ENCODE peak calls at places on chromosome 5, in four cellular contexts. V is K562, O is HepG2, E is GM12878. Z is an unnamed sample.

GRCh38 chr5:92907914-92908606 is 673.0 kb downstream of the NR2F1-AS1 start:
- DNase-seq in V (no peak), O (peak), E (peak), Z (no peak)

GRCh38 chr5:179241175-179241574 is 104.1 kb downstream of the ADAMTS2 start:
- DNase-seq in V (no peak), O (no peak), E (no peak), Z (no peak)

GRCh38 chr5:125011419-125011818 is 265.0 kb upstream of the ZNF608 start:
- DNase-seq in V (no peak), O (peak), E (no peak), Z (no peak)

GRCh38 chr5:6649186-6649585 is 15.9 kb downstream of the SRD5A1 start:
- DNase-seq in V (peak), O (no peak), E (no peak), Z (no peak)

GRCh38 chr5:58891072-58891970 is 308.4 kb downstream of the RAB3C start:
- DNase-seq in V (peak), O (peak), E (no peak), Z (peak)

GRCh38 chr5:138926257-138926656 is 51.1 kb upstream of the LRRTM2 start:
- DNase-seq in V (no peak), O (no peak), E (no peak), Z (no peak)

GRCh38 chr5:3590967-3591900 is 4.4 kb upstream of the IRX1 start:
- DNase-seq in V (no peak), O (no peak), E (no peak), Z (no peak)

GRCh38 chr5:172805736-172806255 is 28.3 kb upstream of the ERGIC1 start:
- DNase-seq in V (peak), O (no peak), E (no peak), Z (no peak)

GRCh38 chr5:144276034-144276822 is 105.6 kb downstream of the KCTD16 start:
- DNase-seq in V (no peak), O (no peak), E (no peak), Z (no peak)

GRCh38 chr5:63111891-63112290 is 533.3 kb downstream of the LRRC70 start:
- DNase-seq in V (no peak), O (no peak), E (no peak), Z (no peak)

GRCh38 chr5:1795931-1796330 is 3.7 kb downstream of the MRPL36 start:
- DNase-seq in V (no peak), O (no peak), E (no peak), Z (no peak)

GRCh38 chr5:143554194-143554717 is 150.8 kb upstream of the NR3C1 start:
- DNase-seq in V (no peak), O (no peak), E (no peak), Z (no peak)

GRCh38 chr5:140020601-140021177 is 22.4 kb downstream of the NRG2 start:
- DNase-seq in V (no peak), O (no peak), E (no peak), Z (no peak)

GRCh38 chr5:81778642-81779041 is 27.7 kb upstream of the SSBP2 start:
- DNase-seq in V (peak), O (no peak), E (no peak), Z (no peak)

GRCh38 chr5:180631549-180632392 is 17.6 kb downstream of the FLT4 start:
- DNase-seq in V (no peak), O (no peak), E (no peak), Z (no peak)

GRCh38 chr5:96909435-96909834 is 26.4 kb upstream of the LNPEP start:
- DNase-seq in V (no peak), O (peak), E (no peak), Z (no peak)

GRCh38 chr5:65203746-65204145 is 278.0 kb downstream of the ADAMTS6 start:
- DNase-seq in V (no peak), O (no peak), E (no peak), Z (no peak)

GRCh38 chr5:79771387-79771786 is 81.8 kb downstream of the CMYA5 start:
- DNase-seq in V (no peak), O (no peak), E (no peak), Z (no peak)
- TF ChIP-seq RAD21 in V (no peak), O (no peak), E (no peak), Z (no peak)

GRCh38 chr5:32089146-32090000 is 84.7 kb downstream of the GOLPH3 start:
- DNase-seq in V (no peak), O (no peak), E (no peak), Z (no peak)

GRCh38 chr5:32090755-32091128 is 83.4 kb downstream of the GOLPH3 start:
- DNase-seq in V (peak), O (no peak), E (no peak), Z (no peak)

GRCh38 chr5:32090026-32090754 is 83.9 kb downstream of the GOLPH3 start:
- DNase-seq in V (no peak), O (no peak), E (no peak), Z (no peak)

GRCh38 chr5:32087086-32088082 is 86.7 kb downstream of the GOLPH3 start:
- DNase-seq in V (no peak), O (no peak), E (no peak), Z (no peak)

GRCh38 chr5:32088214-32088613 is 85.9 kb downstream of the GOLPH3 start:
- DNase-seq in V (no peak), O (no peak), E (no peak), Z (no peak)
- TF ChIP-seq ZNF274 in V (no peak), O (no peak), E (no peak), Z (no peak)

GRCh38 chr5:135543151-135543818 is 7.5 kb upstream of the NEUROG1 start:
- DNase-seq in V (no peak), O (no peak), E (no peak), Z (no peak)
- TF ChIP-seq EZH2 in V (no peak), O (no peak), E (no peak), Z (no peak)

DNA sequence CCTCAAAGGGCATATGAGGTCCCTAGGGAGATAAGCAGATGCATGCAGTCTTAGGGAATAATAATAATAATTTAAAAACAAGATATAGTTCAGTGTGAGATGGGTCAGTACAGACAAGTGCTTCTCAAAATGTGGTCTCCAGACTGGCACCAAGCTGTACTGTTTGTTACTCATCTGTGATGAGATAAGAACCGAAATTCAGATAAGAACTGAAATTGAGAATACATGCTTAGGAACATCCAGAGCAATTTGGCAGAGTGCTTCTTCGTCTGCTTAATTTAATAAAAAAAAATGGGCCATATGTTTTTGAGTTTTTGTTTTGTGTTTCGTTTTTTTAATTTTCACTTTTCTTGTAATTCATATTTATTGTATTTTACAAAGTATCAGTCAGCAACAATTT is 86.5 kb upstream of the SGCD start:
- DNase-seq in V (no peak), O (no peak), E (no peak), Z (no peak)
- TF ChIP-seq RAD21 in V (no peak), O (no peak), E (no peak), Z (no peak)